ENCODE peak calls at places on chromosome 6, in six cellular contexts. F, L, Q, Y, X and N are unnamed samples.

GRCh38 chr6:22019877-22020276 is 277.0 kb downstream of the PRL start:
- DNase-seq in L (no peak), Y (no peak), Q (no peak), X (no peak), F (no peak), N (no peak)

GRCh38 chr6:137157601-137158000 is 15.8 kb downstream of the IL22RA2 start:
- DNase-seq in Q (no peak), Y (no peak), L (no peak), F (no peak), X (no peak), N (no peak)

GRCh38 chr6:130848945-130849344 is 21.7 kb downstream of the SMLR1 start:
- DNase-seq in X (no peak), Q (no peak), L (peak), F (no peak), Y (no peak), N (no peak)

GRCh38 chr6:64831680-64832079 is 875.3 kb downstream of the EYS start:
- DNase-seq in X (no peak), F (no peak), Y (no peak), L (no peak), Q (no peak), N (no peak)

GRCh38 chr6:169073311-169073710 is 180.3 kb downstream of the THBS2 start:
- DNase-seq in X (no peak), F (peak), Q (peak), Y (no peak), L (no peak), N (no peak)

GRCh38 chr6:28657756-28658465 is 132.2 kb downstream of the GPX5 start:
- DNase-seq in Q (no peak), X (no peak), L (peak), F (no peak), Y (peak), N (no peak)

GRCh38 chr6:28940859-28941680 is 17.3 kb upstream of the TRIM27 start:
- DNase-seq in Q (peak), L (peak), Y (peak), F (peak), X (peak), N (no peak)

GRCh38 chr6:72825265-72825918 is 203.5 kb downstream of the KCNQ5 start:
- DNase-seq in F (peak), L (no peak), Q (peak), Y (no peak), X (no peak), N (no peak)

GRCh38 chr6:6131492-6132109 is 124.9 kb upstream of the NRN1 start:
- DNase-seq in Q (no peak), Y (peak), F (no peak), X (no peak), L (peak), N (no peak)

GRCh38 chr6:44131880-44132279 is 4.5 kb downstream of the TMEM63B start:
- DNase-seq in F (no peak), Y (no peak), X (no peak), Q (no peak), L (peak), N (no peak)

GRCh38 chr6:10140121-10140520 is 274.8 kb downstream of the TFAP2A start:
- DNase-seq in Q (no peak), L (no peak), X (no peak), F (no peak), Y (no peak), N (no peak)

GRCh38 chr6:143368426-143368825 is 82.1 kb downstream of the ADAT2 start:
- DNase-seq in F (no peak), Y (no peak), Q (no peak), X (no peak), L (no peak), N (no peak)

GRCh38 chr6:75842191-75842590 is 93.2 kb downstream of the MYO6 start:
- DNase-seq in F (no peak), X (no peak), L (no peak), Y (no peak), Q (no peak), N (no peak)

GRCh38 chr6:123771126-123771525 is 32.5 kb upstream of the NKAIN2 start:
- DNase-seq in X (no peak), Q (no peak), L (no peak), Y (no peak), F (no peak), N (no peak)

GRCh38 chr6:16737389-16737788 is 23.9 kb downstream of the ATXN1 start:
- DNase-seq in Q (no peak), L (no peak), F (no peak), Y (no peak), X (no peak), N (no peak)

GRCh38 chr6:138455746-138456392 is 43.4 kb downstream of the NHSL1 start:
- DNase-seq in F (no peak), Y (peak), X (no peak), Q (peak), L (no peak), N (no peak)

GRCh38 chr6:152124432-152125074 is 317.1 kb downstream of the ESR1 start:
- DNase-seq in X (peak), F (peak), L (no peak), Y (no peak), Q (peak), N (no peak)

GRCh38 chr6:146910611-146911010 is 293.6 kb upstream of the STXBP5 start:
- DNase-seq in Q (no peak), X (no peak), L (no peak), F (no peak), Y (no peak), N (no peak)

GRCh38 chr6:125746731-125747588 is 2.5 kb upstream of the HEY2 start:
- DNase-seq in X (no peak), L (peak), Y (peak), F (no peak), Q (peak), N (no peak)

GRCh38 chr6:9085054-9085746 is 649.9 kb upstream of the SLC35B3 start:
- DNase-seq in F (no peak), X (no peak), Y (no peak), Q (no peak), L (no peak), N (no peak)

GRCh38 chr6:153625089-153625488 is 414.0 kb upstream of the OPRM1 start:
- DNase-seq in Q (peak), L (no peak), F (no peak), Y (peak), X (no peak), N (no peak)

GRCh38 chr6:142728910-142729481 is 216.0 kb downstream of the HIVEP2 start:
- DNase-seq in X (no peak), Q (peak), F (peak), L (no peak), Y (no peak), N (no peak)

GRCh38 chr6:139644821-139645220 is 270.4 kb upstream of the CITED2 start:
- DNase-seq in L (no peak), Y (peak), X (no peak), Q (peak), F (no peak), N (no peak)

GRCh38 chr6:124987291-124987690 is 25.1 kb downstream of the RNF217 start:
- DNase-seq in Y (no peak), X (no peak), L (no peak), F (no peak), Q (no peak), N (no peak)

GRCh38 chr6:15751721-15752350 is 89.0 kb upstream of the DTNBP1 start:
- DNase-seq in Q (no peak), L (no peak), X (no peak), Y (no peak), F (no peak), N (no peak)

GRCh38 chr6:7245668-7246393 is 67.2 kb downstream of the SSR1 start:
- DNase-seq in F (no peak), L (no peak), Q (no peak), X (no peak), Y (no peak), N (no peak)

GRCh38 chr6:32614366-32615081 is 22.7 kb upstream of the HLA-DQA1 start:
- DNase-seq in Q (no peak), F (no peak), X (no peak), Y (no peak), L (no peak), N (no peak)

GRCh38 chr6:68677119-68677518 is 42.0 kb downstream of the ADGRB3 start:
- DNase-seq in Q (no peak), Y (no peak), X (no peak), L (no peak), F (no peak), N (no peak)

GRCh38 chr6:42963855-42964605 is 3.5 kb downstream of the GNMT start:
- DNase-seq in Y (peak), X (no peak), L (peak), F (no peak), Q (no peak), N (no peak)

GRCh38 chr6:135812085-135812526 is 39.4 kb upstream of the PDE7B start:
- DNase-seq in L (no peak), F (no peak), X (no peak), Y (no peak), Q (no peak), N (no peak)

GRCh38 chr6:95517004-95517403 is 60.3 kb upstream of the MANEA start:
- DNase-seq in L (no peak), F (no peak), Y (no peak), Q (no peak), X (no peak), N (no peak)

DNA sequence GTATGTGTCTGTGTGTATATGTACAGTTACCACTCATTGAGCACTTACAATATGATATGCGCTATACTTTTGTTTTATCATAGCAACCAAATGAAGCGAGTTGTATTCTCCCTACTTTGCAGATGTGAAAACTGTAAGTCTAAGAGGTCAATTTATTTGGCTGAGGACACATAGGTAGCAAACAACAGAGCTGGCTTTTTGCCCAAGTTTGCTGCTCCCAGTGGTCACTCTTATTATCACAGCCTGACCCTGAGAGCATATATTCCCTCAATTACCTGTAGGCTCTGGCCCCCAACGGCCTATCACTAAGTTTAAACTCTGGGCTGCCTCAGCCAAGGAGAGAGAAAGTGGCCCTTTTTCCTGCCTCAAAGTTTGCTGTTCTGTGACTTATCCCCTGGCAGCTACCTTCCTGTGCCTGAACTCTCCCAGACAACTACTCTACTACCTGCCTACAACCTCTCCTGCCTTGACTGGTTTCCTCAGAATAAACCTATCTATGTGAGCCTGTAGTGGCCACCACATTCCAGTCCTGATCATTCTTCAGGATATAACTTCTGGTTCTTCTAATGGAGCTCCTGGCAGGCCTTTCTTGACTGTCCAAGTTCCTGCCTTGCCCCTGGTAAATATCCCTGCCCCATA is 221.8 kb downstream of the FRK start:
- DNase-seq in X (peak), L (peak), F (no peak), Q (no peak), Y (peak), N (no peak)
- TF ChIP-seq CTCF in X (peak), L (peak), F (peak), Q (peak), Y (peak), N (peak)

GRCh38 chr6:108619431-108620197 is 58.9 kb downstream of the FOXO3 start:
- DNase-seq in L (peak), F (no peak), X (no peak), Y (no peak), Q (no peak), N (no peak)

GRCh38 chr6:108623995-108624394 is 63.3 kb downstream of the FOXO3 start:
- DNase-seq in F (no peak), L (no peak), X (no peak), Y (no peak), Q (no peak), N (no peak)

GRCh38 chr6:108618623-108619152 is 58.0 kb downstream of the FOXO3 start:
- DNase-seq in F (no peak), L (no peak), Y (no peak), Q (no peak), X (no peak), N (no peak)

GRCh38 chr6:108622601-108623335 is 62.1 kb downstream of the FOXO3 start:
- DNase-seq in Q (peak), X (no peak), F (peak), Y (peak), L (peak), N (no peak)

DNA sequence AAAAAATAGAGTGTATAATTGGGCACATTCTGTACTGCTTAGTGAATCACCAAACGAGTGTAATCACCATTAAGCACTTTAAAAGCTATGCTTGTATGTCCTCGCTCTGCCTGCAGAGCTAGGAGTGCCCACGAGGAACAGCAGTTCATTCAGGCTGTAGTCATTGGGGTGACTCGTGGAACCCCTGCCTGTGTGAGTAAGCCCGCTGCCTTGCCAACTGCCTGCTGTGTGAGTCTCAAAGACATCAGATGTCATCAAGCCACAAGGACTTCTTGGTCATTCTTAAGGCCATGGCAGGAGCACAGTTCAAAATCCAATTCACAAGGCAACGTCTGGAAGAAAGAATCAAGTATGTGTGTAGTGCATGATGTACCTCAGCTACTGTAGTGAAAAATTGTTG is 60.4 kb downstream of the FOXO3 start:
- DNase-seq in L (no peak), F (peak), Q (peak), X (peak), Y (peak), N (no peak)
- TF ChIP-seq CTCF in L (no peak), F (peak), Q (peak), X (no peak), Y (no peak), N (no peak)

GRCh38 chr6:132411296-132411695 is 10.0 kb upstream of the MOXD1 start:
- DNase-seq in L (no peak), Y (no peak), X (no peak), F (no peak), Q (no peak), N (no peak)
- TF ChIP-seq CTCF in L (no peak), Y (no peak), X (no peak), F (no peak), Q (no peak), N (no peak)

GRCh38 chr6:119726086-119726485 is 376.5 kb upstream of the MAN1A1 start:
- DNase-seq in F (no peak), X (no peak), Y (no peak), Q (no peak), L (no peak), N (no peak)

GRCh38 chr6:119716668-119717270 is 367.2 kb upstream of the MAN1A1 start:
- DNase-seq in Q (no peak), F (no peak), X (no peak), L (no peak), Y (no peak), N (no peak)

GRCh38 chr6:119717942-119718341 is 368.4 kb upstream of the MAN1A1 start:
- DNase-seq in L (no peak), F (no peak), X (no peak), Q (no peak), Y (no peak), N (no peak)

DNA sequence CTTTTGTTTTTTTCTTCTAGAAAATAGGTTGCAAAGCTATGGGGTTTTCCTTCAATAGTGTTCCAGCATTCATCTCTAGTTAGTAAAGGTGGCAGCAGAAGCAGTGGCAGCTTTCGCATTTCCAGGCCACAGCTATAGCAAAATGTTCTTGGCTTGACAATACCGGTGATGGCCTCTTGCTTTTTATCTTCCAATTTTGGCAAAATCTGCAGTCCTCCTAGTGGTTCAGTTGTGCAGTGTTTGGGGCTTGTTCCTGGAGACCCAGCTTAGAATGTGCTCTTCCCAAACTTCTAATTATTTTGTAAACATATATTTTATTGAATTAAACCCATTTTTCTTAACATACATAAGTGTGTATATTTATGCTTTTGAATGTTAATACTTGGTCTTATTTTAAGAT is 370.6 kb upstream of the MAN1A1 start:
- DNase-seq in Q (no peak), L (no peak), F (no peak), Y (no peak), X (no peak), N (no peak)
- TF ChIP-seq CTCF in Q (no peak), L (no peak), F (peak), Y (no peak), X (peak), N (no peak)

GRCh38 chr6:47428746-47429664 is 48.6 kb upstream of the CD2AP start:
- DNase-seq in Y (no peak), X (no peak), F (no peak), Q (no peak), L (no peak), N (no peak)
- TF ChIP-seq CTCF in Y (no peak), X (no peak), F (no peak), Q (no peak), L (no peak), N (no peak)